ENCODE peak calls at places on chromosomes 4 and X, in four cellular contexts. One of them, this sample, is unnamed.

GRCh38 chrX:118745570-118745969 is 18.2 kb downstream of the IL13RA1 start:
- DNase-seq in NCI-H2081: no peak
- DNase-seq in HAP-1: no peak
- DNase-seq in non-pigmented ciliary epithelial cell: no peak
- DNase-seq in this sample: no peak

GRCh38 chr4:162732871-162733270 is 433.8 kb downstream of the NAF1 start:
- DNase-seq in NCI-H2081: no peak
- DNase-seq in HAP-1: no peak
- DNase-seq in non-pigmented ciliary epithelial cell: no peak
- DNase-seq in this sample: no peak

GRCh38 chr4:61375316-61375715 is 175.2 kb downstream of the ADGRL3 start:
- DNase-seq in NCI-H2081: no peak
- DNase-seq in HAP-1: no peak
- DNase-seq in non-pigmented ciliary epithelial cell: no peak
- DNase-seq in this sample: no peak

GRCh38 chr4:83272900-83273299 is 11.7 kb downstream of the COQ2 start:
- DNase-seq in NCI-H2081: no peak
- DNase-seq in HAP-1: peak
- DNase-seq in non-pigmented ciliary epithelial cell: no peak
- DNase-seq in this sample: no peak

GRCh38 chrX:101619336-101619735 is 1.5 kb upstream of the ARMCX6 start:
- DNase-seq in NCI-H2081: peak
- DNase-seq in HAP-1: peak
- DNase-seq in non-pigmented ciliary epithelial cell: no peak
- DNase-seq in this sample: no peak

GRCh38 chr4:159042097-159042605 is 60.7 kb upstream of the RAPGEF2 start:
- DNase-seq in NCI-H2081: no peak
- DNase-seq in HAP-1: no peak
- DNase-seq in non-pigmented ciliary epithelial cell: no peak
- DNase-seq in this sample: no peak

GRCh38 chrX:151814767-151815166 is 80.2 kb downstream of the CNGA2 start:
- DNase-seq in NCI-H2081: no peak
- DNase-seq in HAP-1: no peak
- DNase-seq in non-pigmented ciliary epithelial cell: no peak
- DNase-seq in this sample: peak

GRCh38 chr4:120399846-120400245 is 333.2 kb upstream of the MAD2L1 start:
- DNase-seq in NCI-H2081: no peak
- DNase-seq in HAP-1: no peak
- DNase-seq in non-pigmented ciliary epithelial cell: no peak
- DNase-seq in this sample: no peak

GRCh38 chrX:20680998-20681397 is 414.3 kb upstream of the RPS6KA3 start:
- DNase-seq in NCI-H2081: no peak
- DNase-seq in HAP-1: no peak
- DNase-seq in non-pigmented ciliary epithelial cell: no peak
- DNase-seq in this sample: no peak

GRCh38 chr4:73281396-73281795 is 22.8 kb upstream of the ANKRD17 start:
- DNase-seq in NCI-H2081: no peak
- DNase-seq in HAP-1: no peak
- DNase-seq in non-pigmented ciliary epithelial cell: no peak
- DNase-seq in this sample: no peak

GRCh38 chrX:1453951-1454785 is 1.5 kb upstream of the ASMTL start:
- DNase-seq in NCI-H2081: no peak
- DNase-seq in HAP-1: peak
- DNase-seq in non-pigmented ciliary epithelial cell: peak
- DNase-seq in this sample: peak

GRCh38 chr4:83810428-83810827 is 274.5 kb downstream of the GPAT3 start:
- DNase-seq in NCI-H2081: no peak
- DNase-seq in HAP-1: no peak
- DNase-seq in non-pigmented ciliary epithelial cell: no peak
- DNase-seq in this sample: no peak

GRCh38 chr4:182937268-182938208 is 20.4 kb upstream of the DCTD start:
- DNase-seq in NCI-H2081: no peak
- DNase-seq in HAP-1: no peak
- DNase-seq in non-pigmented ciliary epithelial cell: no peak
- DNase-seq in this sample: no peak

GRCh38 chrX:24838624-24839023 is 144.9 kb downstream of the POLA1 start:
- DNase-seq in NCI-H2081: peak
- DNase-seq in HAP-1: peak
- DNase-seq in non-pigmented ciliary epithelial cell: no peak
- DNase-seq in this sample: no peak

GRCh38 chr4:127250577-127250976 is 382.2 kb upstream of the INTU start:
- DNase-seq in NCI-H2081: no peak
- DNase-seq in HAP-1: no peak
- DNase-seq in non-pigmented ciliary epithelial cell: no peak
- DNase-seq in this sample: no peak

GRCh38 chr4:89158884-89159503 is 47.7 kb downstream of the TIGD2 start:
- DNase-seq in NCI-H2081: peak
- DNase-seq in HAP-1: peak
- DNase-seq in non-pigmented ciliary epithelial cell: no peak
- DNase-seq in this sample: no peak

GRCh38 chr4:173436149-173436579 is 37.2 kb upstream of the SCRG1 start:
- DNase-seq in NCI-H2081: no peak
- DNase-seq in HAP-1: no peak
- DNase-seq in non-pigmented ciliary epithelial cell: peak
- DNase-seq in this sample: no peak

GRCh38 chr4:3202836-3203820 is 45.8 kb upstream of the MSANTD1 start:
- DNase-seq in NCI-H2081: no peak
- DNase-seq in HAP-1: no peak
- DNase-seq in non-pigmented ciliary epithelial cell: no peak
- DNase-seq in this sample: no peak

GRCh38 chr4:183522821-183523220 is 18.0 kb downstream of the ING2 start:
- DNase-seq in NCI-H2081: no peak
- DNase-seq in HAP-1: no peak
- DNase-seq in non-pigmented ciliary epithelial cell: no peak
- DNase-seq in this sample: no peak

GRCh38 chrX:9676311-9676710 is 89.3 kb downstream of the GPR143 start:
- DNase-seq in NCI-H2081: no peak
- DNase-seq in HAP-1: no peak
- DNase-seq in non-pigmented ciliary epithelial cell: no peak
- DNase-seq in this sample: no peak

GRCh38 chrX:31280580-31280979 is 208.7 kb upstream of the FTHL17 start:
- DNase-seq in NCI-H2081: no peak
- DNase-seq in HAP-1: no peak
- DNase-seq in non-pigmented ciliary epithelial cell: no peak
- DNase-seq in this sample: no peak

GRCh38 chr4:7652906-7653305 is 218.2 kb upstream of the PSAPL1 start:
- DNase-seq in NCI-H2081: no peak
- DNase-seq in HAP-1: no peak
- DNase-seq in non-pigmented ciliary epithelial cell: no peak
- DNase-seq in this sample: no peak

GRCh38 chr4:1193206-1194027 is 21.0 kb upstream of the SPON2 start:
- DNase-seq in NCI-H2081: no peak
- DNase-seq in HAP-1: no peak
- DNase-seq in non-pigmented ciliary epithelial cell: no peak
- DNase-seq in this sample: no peak

GRCh38 chr4:99852199-99852718 is 35.6 kb downstream of the DAPP1 start:
- DNase-seq in NCI-H2081: no peak
- DNase-seq in HAP-1: no peak
- DNase-seq in non-pigmented ciliary epithelial cell: no peak
- DNase-seq in this sample: no peak

GRCh38 chr4:122456228-122457106 is at the start of gene IL2:
- DNase-seq in NCI-H2081: peak
- DNase-seq in HAP-1: no peak
- DNase-seq in non-pigmented ciliary epithelial cell: no peak
- DNase-seq in this sample: no peak

GRCh38 chrX:148984238-148984637 is 483.8 kb downstream of the AFF2 start:
- DNase-seq in NCI-H2081: no peak
- DNase-seq in HAP-1: no peak
- DNase-seq in non-pigmented ciliary epithelial cell: no peak
- DNase-seq in this sample: no peak

GRCh38 chr4:17787315-17787714 is 5.9 kb upstream of the FAM184B start:
- DNase-seq in NCI-H2081: no peak
- DNase-seq in HAP-1: no peak
- DNase-seq in non-pigmented ciliary epithelial cell: peak
- DNase-seq in this sample: no peak

This sample was measured in esophagus muscularis mucosa.